ENCODE peak calls at places on chromosomes 1 and 21, in nine cellular contexts. H is stomach, W is A549, A is ovary, N is esophagus muscularis mucosa, X is NB4, U is heart left ventricle, B is IMR-90, V is suprapubic skin. P is an unnamed sample.

GRCh38 chr1:184329962-184330868 is 56.6 kb upstream of the C1orf21 start:
- DNase-seq in H (no peak), W (no peak), A (no peak), N (no peak), X (no peak), U (no peak), B (no peak), V (no peak), P (no peak)

GRCh38 chr21:45011426-45011825 is 63.0 kb upstream of the ADARB1 start:
- DNase-seq in H (no peak), W (no peak), A (peak; percentile 5), N (no peak), X (no peak), U (no peak), B (no peak), V (peak; percentile 60), P (no peak)

GRCh38 chr1:232267092-232267836 is 362.7 kb downstream of the SIPA1L2 start:
- DNase-seq in H (no peak), W (no peak), A (no peak), N (peak; percentile 74), X (no peak), U (no peak), B (no peak), V (no peak), P (no peak)

GRCh38 chr1:116161390-116161789 is 50.2 kb downstream of the MAB21L3 start:
- DNase-seq in H (no peak), W (no peak), A (no peak), N (peak; percentile 79), X (no peak), U (no peak), B (no peak), V (no peak), P (no peak)

GRCh38 chr1:2353215-2353906 is 38.0 kb downstream of the MORN1 start:
- DNase-seq in H (no peak), W (no peak), A (no peak), N (no peak), X (no peak), U (peak; percentile 32), B (no peak), V (no peak), P (no peak)

GRCh38 chr1:41325801-41326200 is 35.4 kb upstream of the FOXO6 start:
- DNase-seq in H (no peak), W (no peak), A (no peak), N (peak; percentile 14), X (no peak), U (no peak), B (no peak), V (no peak), P (no peak)

GRCh38 chr1:74772945-74773344 is 40.0 kb downstream of the TYW3 start:
- DNase-seq in H (no peak), W (no peak), A (no peak), N (no peak), X (peak; percentile 23), U (no peak), B (peak; percentile 16), V (no peak), P (no peak)

GRCh38 chr1:185789846-185790735 is 55.9 kb downstream of the HMCN1 start:
- DNase-seq in H (no peak), W (no peak), A (no peak), N (no peak), X (no peak), U (no peak), B (peak; percentile 26), V (no peak), P (no peak)

GRCh38 chr1:2074316-2074855 is 24.2 kb downstream of the PRKCZ start:
- DNase-seq in H (no peak), W (no peak), A (no peak), N (no peak), X (no peak), U (peak; percentile 33), B (no peak), V (no peak), P (no peak)

GRCh38 chr1:247007511-247008405 is at the start of gene ZNF695:
- DNase-seq in H (peak; percentile 83), W (peak; percentile 90), A (peak; percentile 62), N (peak; percentile 94), X (peak; percentile 99), U (peak; percentile 88), B (peak; percentile 90), V (peak; percentile 76), P (peak; percentile 42)

GRCh38 chr21:16587141-16587570 is 857.4 kb downstream of the USP25 start:
- DNase-seq in H (peak; percentile 60), W (peak; percentile 84), A (peak; percentile 32), N (no peak), X (peak; percentile 9), U (peak; percentile 60), B (peak; percentile 65), V (peak; percentile 61), P (no peak)

GRCh38 chr1:94796269-94796668 is 23.9 kb upstream of the SLC44A3 start:
- DNase-seq in H (no peak), W (no peak), A (no peak), N (no peak), X (no peak), U (no peak), B (no peak), V (no peak), P (no peak)

GRCh38 chr1:236308827-236309226 is 27.1 kb upstream of the ERO1B start:
- DNase-seq in H (no peak), W (no peak), A (no peak), N (no peak), X (no peak), U (no peak), B (no peak), V (no peak), P (no peak)

GRCh38 chr1:163241716-163242115 is 39.0 kb upstream of the RGS5 start:
- DNase-seq in H (no peak), W (no peak), A (no peak), N (no peak), X (no peak), U (no peak), B (no peak), V (no peak), P (no peak)

GRCh38 chr1:60765204-60765603 is 317.2 kb upstream of the NFIA start:
- DNase-seq in H (peak; percentile 30), W (peak; percentile 39), A (no peak), N (no peak), X (peak; percentile 50), U (no peak), B (no peak), V (no peak), P (peak; percentile 38)

GRCh38 chr1:170126691-170127090 is 19.1 kb upstream of the NTMT2 start:
- DNase-seq in H (no peak), W (peak; percentile 3), A (no peak), N (no peak), X (peak; percentile 7), U (no peak), B (peak; percentile 95), V (no peak), P (no peak)

GRCh38 chr1:37553927-37554808 is at the start of gene SNIP1:
- DNase-seq in H (peak; percentile 93), W (peak; percentile 89), A (peak; percentile 89), N (peak; percentile 98), X (peak; percentile 92), U (peak; percentile 91), B (peak; percentile 88), V (peak; percentile 95), P (peak; percentile 94)
- TF ChIP-seq POLR2A in H (no peak), W (peak; percentile 12), A (peak; percentile 76), N (peak; percentile 75), X (peak; percentile 71), U (peak; percentile 72), B (peak; percentile 94), V (peak; percentile 56), P (peak; percentile 80)

GRCh38 chr1:179017383-179018326 is 8.0 kb upstream of the FAM20B start:
- DNase-seq in H (no peak), W (peak; percentile 40), A (peak; percentile 37), N (no peak), X (no peak), U (no peak), B (no peak), V (no peak), P (peak; percentile 78)
- TF ChIP-seq POLR2A in H (no peak), W (no peak), A (no peak), N (no peak), X (no peak), U (no peak), B (no peak), V (no peak), P (peak; percentile 82)

GRCh38 chr21:46137908-46138307 is 17.5 kb downstream of the FTCD start:
- DNase-seq in H (no peak), W (no peak), A (no peak), N (no peak), X (no peak), U (no peak), B (no peak), V (no peak), P (no peak)
- TF ChIP-seq POLR2A in H (no peak), W (no peak), A (no peak), N (no peak), X (no peak), U (no peak), B (no peak), V (no peak), P (no peak)

GRCh38 chr1:54464477-54465146 is 58.4 kb upstream of the SSBP3 start:
- DNase-seq in H (no peak), W (no peak), A (no peak), N (no peak), X (peak; percentile 98), U (no peak), B (peak; percentile 24), V (no peak), P (peak; percentile 49)

GRCh38 chr1:54462597-54463258 is 56.5 kb upstream of the SSBP3 start:
- DNase-seq in H (no peak), W (no peak), A (no peak), N (no peak), X (no peak), U (no peak), B (no peak), V (no peak), P (no peak)

GRCh38 chr1:54464031-54464476 is 57.9 kb upstream of the SSBP3 start:
- DNase-seq in H (no peak), W (no peak), A (no peak), N (no peak), X (peak; percentile 88), U (no peak), B (no peak), V (no peak), P (no peak)

GRCh38 chr1:54461731-54462596 is 55.8 kb upstream of the SSBP3 start:
- DNase-seq in H (no peak), W (no peak), A (no peak), N (no peak), X (no peak), U (no peak), B (no peak), V (no peak), P (no peak)

DNA sequence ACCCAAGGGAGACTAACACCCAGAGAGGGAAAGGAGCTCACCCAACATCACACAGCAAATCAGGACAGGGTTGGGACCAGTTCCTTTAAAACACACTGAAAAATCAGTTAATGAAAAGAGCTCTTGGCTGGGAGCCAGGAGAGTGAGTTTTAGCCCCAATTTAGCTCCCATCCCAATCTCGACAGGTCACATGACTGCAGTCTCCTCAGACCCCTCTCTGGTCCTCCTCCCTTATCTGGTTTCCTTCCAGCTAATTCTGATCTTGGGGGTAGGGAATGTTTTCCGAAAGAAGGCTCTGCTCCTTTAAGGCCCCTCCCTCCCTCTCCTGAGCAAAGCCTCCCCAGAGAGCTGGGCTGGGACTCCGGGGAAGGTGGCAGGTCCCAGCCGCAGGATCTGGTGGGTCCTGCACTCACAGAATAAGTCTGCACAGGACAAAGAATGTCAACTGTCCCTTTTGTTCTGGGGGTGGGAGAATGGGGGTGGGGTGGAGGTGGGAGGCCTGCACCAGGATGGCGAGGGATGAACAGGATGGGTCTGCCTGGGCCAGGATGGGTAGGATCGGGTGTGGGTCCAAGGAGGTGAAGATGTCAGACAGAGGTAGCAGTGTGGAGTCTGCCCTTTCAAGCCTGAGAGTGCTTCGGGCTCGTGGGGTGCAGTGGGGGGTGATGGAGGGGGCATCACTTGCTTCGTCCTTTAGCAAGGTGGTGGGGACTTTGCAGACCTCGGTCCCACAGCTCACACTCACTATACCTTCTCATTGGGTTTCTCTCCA is 57.3 kb upstream of the SSBP3 start:
- DNase-seq in H (no peak), W (no peak), A (no peak), N (no peak), X (peak; percentile 78), U (no peak), B (no peak), V (no peak), P (no peak)
- TF ChIP-seq POLR2A in H (no peak), W (no peak), A (no peak), N (no peak), X (no peak), U (no peak), B (no peak), V (no peak), P (no peak)

P was measured in erythroblast.